ENCODE peak calls at places on chromosome 15, in six cellular contexts. E is IMR-90, O is PC-3, L is lower lobe of right lung, Z is colonic mucosa, U is endodermal cell. M is an unnamed sample.

GRCh38 chr15:92521624-92522008 is 127.9 kb downstream of the ST8SIA2 start:
- DNase-seq in L (peak; percentile 52), O (peak; percentile 86), E (peak; percentile 59), U (peak; percentile 91), Z (peak; percentile 75), M (peak; percentile 5)

GRCh38 chr15:47397587-47397986 is 319.7 kb upstream of the SEMA6D start:
- DNase-seq in Z (no peak), O (no peak), E (no peak), L (no peak), U (no peak), M (no peak)

GRCh38 chr15:78302579-78302978 is 3.2 kb upstream of the SKIC8 start:
- DNase-seq in U (no peak), O (peak; percentile 67), L (no peak), Z (no peak), E (peak; percentile 85), M (no peak)

GRCh38 chr15:56918907-56919707 is 663 bp downstream of the TCF12 start:
- DNase-seq in L (peak; percentile 73), E (peak; percentile 73), U (peak; percentile 85), Z (peak; percentile 57), O (peak; percentile 57), M (peak; percentile 41)

GRCh38 chr15:74619916-74620635 is 4.4 kb downstream of the CLK3 start:
- DNase-seq in U (no peak), E (no peak), Z (no peak), O (no peak), L (peak; percentile 40), M (no peak)

GRCh38 chr15:68197170-68197492 is 8.0 kb downstream of the CALML4 start:
- DNase-seq in U (peak; percentile 33), Z (no peak), O (no peak), E (no peak), L (no peak), M (no peak)

GRCh38 chr15:74304459-74304858 is 63.0 kb downstream of the CYP11A1 start:
- DNase-seq in L (no peak), E (no peak), O (no peak), Z (no peak), U (no peak), M (no peak)

GRCh38 chr15:34583399-34584320 is at the start of gene GOLGA8B:
- DNase-seq in U (peak; percentile 93), E (peak; percentile 41), O (peak; percentile 79), L (peak; percentile 85), Z (peak; percentile 77), M (peak; percentile 73)

GRCh38 chr15:71079208-71080044 is 35.8 kb upstream of the THSD4 start:
- DNase-seq in Z (peak; percentile 77), E (peak; percentile 90), O (peak; percentile 95), L (no peak), U (no peak), M (no peak)

GRCh38 chr15:68333775-68334470 is 56.4 kb downstream of the FEM1B start:
- DNase-seq in L (peak; percentile 72), U (no peak), Z (no peak), O (peak; percentile 18), E (peak; percentile 44), M (no peak)

GRCh38 chr15:60379466-60380274 is 18.1 kb downstream of the ANXA2 start:
- DNase-seq in O (peak; percentile 86), U (peak; percentile 11), Z (peak; percentile 44), L (no peak), E (peak; percentile 98), M (no peak)

GRCh38 chr15:22980189-22981136 is at the start of gene CYFIP1:
- DNase-seq in L (peak; percentile 90), Z (peak; percentile 91), E (peak; percentile 83), O (peak; percentile 91), U (peak; percentile 94), M (no peak)

GRCh38 chr15:34239151-34239761 is 14.4 kb downstream of the EMC4 start:
- DNase-seq in Z (no peak), O (peak; percentile 99), U (no peak), E (peak; percentile 91), L (no peak), M (no peak)

GRCh38 chr15:33358303-33358702 is 47.5 kb downstream of the RYR3 start:
- DNase-seq in O (peak; percentile 49), E (no peak), L (no peak), Z (no peak), U (no peak), M (no peak)

GRCh38 chr15:37095993-37096877 is 4.1 kb downstream of the MEIS2 start:
- DNase-seq in Z (no peak), L (no peak), O (no peak), E (no peak), U (peak; percentile 84), M (no peak)

GRCh38 chr15:93027413-93027812 is 61.6 kb downstream of the RGMA start:
- DNase-seq in Z (no peak), U (peak; percentile 42), E (no peak), O (no peak), L (no peak), M (no peak)

GRCh38 chr15:57604502-57604901 is 12.8 kb downstream of the MYZAP start:
- DNase-seq in Z (no peak), E (no peak), O (no peak), U (no peak), L (no peak), M (no peak)

GRCh38 chr15:97456541-97456940 is 504.0 kb upstream of the ARRDC4 start:
- DNase-seq in Z (no peak), L (no peak), E (no peak), U (no peak), O (no peak), M (no peak)

GRCh38 chr15:45522179-45522930 is at the start of gene SLC30A4:
- DNase-seq in U (peak; percentile 81), Z (peak; percentile 65), E (peak; percentile 42), L (peak; percentile 75), O (peak; percentile 38), M (peak; percentile 39)

GRCh38 chr15:56798639-56799038 is 65.3 kb upstream of the ZNF280D start:
- DNase-seq in Z (no peak), U (no peak), E (peak; percentile 10), O (no peak), L (no peak), M (no peak)

GRCh38 chr15:100863406-100864198 is 16.0 kb upstream of the ALDH1A3 start:
- DNase-seq in L (no peak), E (peak; percentile 90), Z (peak; percentile 35), O (no peak), U (peak; percentile 10), M (no peak)

GRCh38 chr15:95024388-95024787 is 793.0 kb downstream of the MCTP2 start:
- DNase-seq in L (no peak), U (peak; percentile 47), E (peak; percentile 59), Z (no peak), O (peak; percentile 60), M (no peak)
- TF ChIP-seq CTCF in L (peak; percentile 29), U (peak; percentile 75), E (peak; percentile 55), Z (no peak), O (peak; percentile 70), M (no peak)

DNA sequence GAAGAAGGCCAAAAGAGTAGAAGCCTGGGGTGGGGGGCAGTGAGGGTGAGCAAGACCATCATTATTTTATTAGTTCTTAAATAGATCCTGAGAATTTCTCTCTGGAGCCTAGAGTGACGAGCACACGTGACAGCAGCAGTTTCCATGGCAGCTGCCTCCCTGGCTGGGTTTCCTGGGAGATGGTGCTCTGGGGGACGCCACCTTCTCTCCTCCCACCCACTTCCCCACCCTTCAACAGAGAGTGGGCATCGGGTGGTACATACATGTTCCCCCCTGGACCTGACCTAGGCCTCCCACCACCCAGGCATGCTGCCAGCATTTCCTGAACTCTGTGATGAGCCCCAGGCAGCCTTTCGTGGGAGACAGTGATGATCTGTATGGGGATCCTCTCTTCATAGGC is 12.9 kb downstream of the CELF6 start:
- DNase-seq in U (no peak), O (no peak), Z (no peak), L (no peak), E (no peak), M (no peak)
- H3K9me3 ChIP-seq in U (no peaks in the 10 kb centered on the region), O (no peaks in the 10 kb centered on the region), Z (no peaks in the 10 kb centered on the region), L (no peaks in the 10 kb centered on the region), E (no peaks in the 10 kb centered on the region), M (no peaks in the 10 kb centered on the region)

GRCh38 chr15:82197734-82198594 is 64.6 kb downstream of the EFL1 start:
- DNase-seq in U (peak; percentile 90), E (peak; percentile 79), O (peak; percentile 81), L (no peak), Z (peak; percentile 71), M (peak; percentile 51)
- H3K27ac ChIP-seq in U (no peak overlapping the region), E (no peak overlapping the region), O (no peak overlapping the region), L (no peak overlapping the region), Z (no peak overlapping the region), M (no peak overlapping the region)

GRCh38 chr15:49366496-49366895 is 56.5 kb upstream of the FGF7 start:
- DNase-seq in U (no peak), E (no peak), L (no peak), Z (no peak), O (no peak), M (no peak)

GRCh38 chr15:49372366-49372765 is 50.7 kb upstream of the FGF7 start:
- DNase-seq in Z (no peak), O (no peak), E (no peak), L (no peak), U (no peak), M (no peak)

DNA sequence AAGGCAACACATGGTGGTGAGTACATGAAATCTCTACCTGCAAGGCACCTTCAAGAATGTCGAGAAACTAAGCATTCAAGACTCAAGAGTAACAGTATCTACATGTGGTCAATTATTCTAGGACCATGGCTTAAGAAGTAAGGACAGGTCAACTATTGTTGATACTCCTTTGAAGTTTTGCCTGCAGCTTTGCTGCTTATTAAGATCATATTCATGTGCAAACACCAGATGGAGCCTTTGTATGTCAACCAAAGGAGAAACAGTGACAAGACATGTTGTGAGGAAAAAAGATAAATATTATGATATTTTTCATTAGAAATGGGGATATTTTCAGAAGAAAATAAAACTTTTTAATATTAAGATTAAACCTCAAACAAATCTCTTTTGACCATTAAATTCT is 52.3 kb upstream of the FGF7 start:
- DNase-seq in L (no peak), O (peak; percentile 52), Z (no peak), U (no peak), E (peak; percentile 39), M (no peak)
- TF ChIP-seq CTCF in L (no peak), O (peak; percentile 58), Z (no peak), U (no peak), E (peak; percentile 31), M (no peak)